ENCODE peak calls at places on chromosome 3, in five cellular contexts. I is A549, Z is IMR-90, S is H1, F is HepG2. H is an unnamed sample.

GRCh38 chr3:115975353-115975752 is 352.0 kb downstream of the GAP43 start:
- DNase-seq in S (no peak), F (peak), I (peak), Z (peak), H (no peak)

GRCh38 chr3:185253645-185254410 is at the start of gene EHHADH:
- DNase-seq in Z (peak), S (peak), F (peak), I (peak), H (peak)

GRCh38 chr3:194133661-194134230 is 2.2 kb upstream of the HES1 start:
- DNase-seq in S (peak), F (peak), Z (peak), I (peak), H (peak)

GRCh38 chr3:180980612-180981011 is 8.9 kb downstream of the DNAJC19 start:
- DNase-seq in I (no peak), F (no peak), Z (peak), S (no peak), H (no peak)

GRCh38 chr3:160180581-160181216 is 44.5 kb upstream of the C3orf80 start:
- DNase-seq in S (peak), Z (no peak), F (no peak), I (no peak), H (no peak)

GRCh38 chr3:129441782-129442181 is 1.8 kb downstream of the IFT122 start:
- DNase-seq in S (no peak), F (no peak), I (no peak), Z (peak), H (no peak)

GRCh38 chr3:105157766-105158085 is 209.0 kb upstream of the ALCAM start:
- DNase-seq in S (no peak), Z (no peak), F (no peak), I (no peak), H (no peak)

GRCh38 chr3:134370611-134371451 is 3.4 kb downstream of the AMOTL2 start:
- DNase-seq in F (no peak), S (no peak), Z (no peak), I (no peak), H (no peak)

GRCh38 chr3:113560265-113560664 is 27.9 kb downstream of the SIDT1 start:
- DNase-seq in I (peak), Z (no peak), F (no peak), S (no peak), H (no peak)

DNA sequence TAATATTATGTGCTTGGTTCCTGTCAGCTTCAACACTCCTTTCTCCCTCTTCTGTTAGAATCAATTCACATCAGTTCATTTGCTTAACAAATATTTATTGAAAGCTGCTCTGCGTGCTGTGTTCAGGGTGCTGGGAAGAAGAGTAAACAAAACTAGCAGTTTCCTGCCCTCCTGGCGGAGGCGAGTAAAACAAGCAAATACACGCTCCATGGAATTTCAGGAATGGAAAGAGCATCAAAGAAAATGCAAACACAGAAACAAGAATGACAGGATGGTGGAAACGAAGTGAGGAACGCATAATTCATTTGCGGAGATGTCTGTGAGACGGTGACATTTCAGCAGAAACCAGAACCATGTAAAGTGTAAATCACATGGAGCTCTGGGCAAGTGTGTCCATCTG is 49.4 kb upstream of the SPTSSB start:
- DNase-seq in I (peak), Z (peak), F (peak), S (no peak), H (no peak)
- TF ChIP-seq MAFK in I (no peak), Z (no peak), F (peak), S (no peak), H (no peak)

DNA sequence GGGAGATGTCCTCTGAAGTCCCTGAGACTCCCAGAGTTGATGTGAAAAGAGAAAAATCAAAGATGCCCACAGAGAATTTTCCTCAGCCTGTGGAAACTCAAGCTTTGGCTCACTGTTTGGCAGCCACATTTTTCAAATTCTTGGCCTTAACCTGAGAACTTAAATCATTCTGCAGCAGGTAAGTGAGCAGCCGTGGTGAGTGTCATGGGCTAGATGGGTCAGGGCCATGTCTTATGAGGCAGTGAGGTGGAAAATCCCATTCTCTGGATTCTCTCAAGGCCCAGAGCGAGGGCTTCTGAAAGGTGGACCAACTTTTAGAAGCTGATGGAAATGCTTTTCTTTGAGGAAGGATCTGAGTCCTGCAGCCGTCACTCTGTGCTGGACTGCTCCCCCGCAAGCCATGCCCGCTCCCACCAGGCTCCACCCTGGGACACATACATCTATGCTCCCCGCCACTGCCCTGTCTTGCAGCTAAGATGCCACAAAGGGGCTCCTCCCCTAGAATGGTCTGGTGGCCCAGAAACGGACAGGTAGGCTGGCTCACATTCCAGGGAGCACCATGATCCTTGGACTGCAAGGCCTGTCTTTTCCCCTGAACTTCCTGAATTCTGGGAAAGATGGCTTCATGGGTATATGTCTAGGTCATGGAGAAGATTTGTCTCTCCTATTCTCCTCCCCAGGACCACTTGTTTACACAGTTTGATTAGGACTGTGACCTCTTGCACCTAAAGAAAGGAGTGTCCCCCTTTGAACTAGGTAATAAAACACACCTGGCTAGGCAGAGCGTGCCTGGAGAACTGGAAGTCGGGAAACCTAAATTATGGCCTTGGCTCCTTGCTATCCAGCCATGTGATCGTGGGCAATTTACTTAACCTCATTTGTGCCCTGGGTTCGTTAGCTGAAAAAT is 221.0 kb upstream of the BHLHE40 start:
- DNase-seq in I (no peak), S (no peak), F (no peak), Z (no peak), H (no peak)
- TF ChIP-seq MAFK in I (no peak), S (no peak), F (no peak), Z (no peak), H (no peak)

DNA sequence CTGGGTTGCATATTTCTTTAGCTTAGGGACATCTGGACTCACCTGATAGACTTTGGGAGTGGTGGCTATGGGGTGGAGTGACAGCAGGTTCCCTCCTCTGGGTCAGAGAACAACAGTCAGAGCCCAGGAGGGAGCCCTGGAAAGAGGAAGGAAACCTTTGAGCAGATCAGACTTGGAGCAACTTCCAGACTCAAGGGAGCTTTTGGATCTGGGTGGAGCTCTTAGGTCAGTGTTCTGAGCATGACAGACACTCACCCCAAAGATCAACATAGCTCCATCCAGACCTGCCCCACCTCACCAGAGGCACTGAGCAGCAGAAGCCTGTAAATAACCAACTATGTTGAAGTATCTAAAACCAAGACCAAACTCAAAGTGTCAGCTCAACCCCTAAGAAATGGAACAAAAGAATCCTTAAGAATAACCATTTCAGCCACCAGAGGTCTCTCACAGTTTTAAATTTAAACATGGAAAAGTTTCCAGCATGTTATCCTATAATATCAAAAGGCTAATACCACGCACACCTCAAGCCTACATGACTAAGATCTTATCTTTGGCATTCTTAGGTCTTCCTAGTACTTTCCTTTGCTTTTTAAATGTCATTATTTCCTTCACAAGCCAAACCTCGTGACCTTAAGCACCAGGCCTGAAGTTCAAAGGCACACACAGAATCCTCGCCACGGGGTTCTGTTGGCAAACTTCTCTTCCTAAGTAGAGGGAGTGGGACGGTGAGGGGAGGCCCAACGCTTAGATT is 56.4 kb downstream of the UMPS start:
- DNase-seq in F (no peak), S (no peak), Z (peak), I (peak), H (no peak)
- TF ChIP-seq MAFK in F (no peak), S (no peak), Z (no peak), I (no peak), H (no peak)

GRCh38 chr3:37227870-37228549 is 53.6 kb upstream of the LRRFIP2 start:
- DNase-seq in F (peak), S (no peak), I (no peak), Z (no peak), H (no peak)
- TF ChIP-seq MAFK in F (no peak), S (no peak), I (no peak), Z (no peak), H (no peak)

GRCh38 chr3:48594431-48595049 is 589 bp downstream of the COL7A1 start:
- DNase-seq in F (no peak), I (peak), Z (peak), S (peak), H (no peak)

GRCh38 chr3:48595075-48595525 is at the start of gene COL7A1:
- DNase-seq in Z (no peak), F (no peak), S (peak), I (no peak), H (no peak)

GRCh38 chr3:48596157-48596556 is 1.0 kb upstream of the COL7A1 start:
- DNase-seq in I (no peak), S (no peak), F (no peak), Z (no peak), H (no peak)

GRCh38 chr3:48596676-48597407 is 1.7 kb upstream of the COL7A1 start:
- DNase-seq in F (no peak), I (no peak), Z (no peak), S (no peak), H (no peak)

GRCh38 chr3:48595526-48596121 is 495 bp upstream of the COL7A1 start:
- DNase-seq in I (peak), Z (peak), S (peak), F (peak), H (peak)
- TF ChIP-seq MAFK in I (peak), Z (no peak), S (no peak), F (no peak), H (no peak)

DNA sequence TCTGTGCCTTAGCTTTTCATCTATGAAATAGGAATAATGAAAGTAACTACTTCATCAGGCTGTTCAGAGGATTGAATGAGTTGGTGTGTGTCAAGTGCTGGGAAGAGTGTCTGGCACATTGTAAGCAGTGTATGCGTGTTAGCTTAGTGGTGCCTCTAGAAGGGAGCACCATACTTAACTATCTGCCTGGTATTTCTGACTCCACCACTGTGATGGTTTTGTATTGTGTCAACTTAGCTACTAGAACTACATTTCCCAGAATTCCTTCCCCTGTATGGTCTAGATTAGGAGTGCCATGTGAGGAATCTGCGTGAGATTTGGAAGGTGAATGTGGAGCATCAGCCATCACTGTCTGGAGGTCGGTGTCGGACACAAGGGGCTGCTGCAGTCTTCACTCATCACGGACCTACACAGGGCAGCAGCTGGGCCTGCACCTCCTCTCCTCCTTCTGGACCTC is 115.4 kb upstream of the GALNT15 start:
- DNase-seq in Z (peak), F (no peak), I (peak), S (no peak), H (no peak)
- TF ChIP-seq MAFK in Z (no peak), F (no peak), I (no peak), S (no peak), H (no peak)